ENCODE peak calls at places on chromosomes 5 and 9, in four cellular contexts. P, W, Z and L are unnamed samples.

GRCh38 chr5:53023969-53024368 is 34.8 kb downstream of the ITGA2 start:
- DNase-seq in W (no peak), P (peak), Z (peak), L (no peak)

GRCh38 chr9:130936285-130937117 is 2.5 kb downstream of the FIBCD1 start:
- DNase-seq in W (peak), P (peak), Z (peak), L (peak)

GRCh38 chr9:120980951-120981350 is 54.4 kb upstream of the TRAF1 start:
- DNase-seq in Z (no peak), W (peak), P (no peak), L (no peak)

GRCh38 chr5:149731617-149732400 is 1.7 kb downstream of the PPARGC1B start:
- DNase-seq in Z (peak), P (peak), W (peak), L (peak)

GRCh38 chr9:38421498-38422211 is 2.6 kb downstream of the IGFBPL1 start:
- DNase-seq in W (peak), P (no peak), Z (no peak), L (no peak)

GRCh38 chr5:169682026-169682425 is 45.0 kb downstream of the DOCK2 start:
- DNase-seq in W (no peak), Z (no peak), P (no peak), L (no peak)

GRCh38 chr9:129624168-129624759 is 1.7 kb upstream of the NTMT1 start:
- DNase-seq in Z (peak), W (peak), P (peak), L (no peak)

GRCh38 chr9:102844754-102845153 is 150.4 kb upstream of the CYLC2 start:
- DNase-seq in P (no peak), W (no peak), Z (no peak), L (no peak)

GRCh38 chr5:1654786-1655495 is 131.2 kb upstream of the LPCAT1 start:
- DNase-seq in P (no peak), Z (no peak), W (no peak), L (peak)

GRCh38 chr9:129317179-129318011 is 139.3 kb upstream of the IER5L start:
- DNase-seq in Z (peak), P (no peak), W (peak), L (no peak)

GRCh38 chr5:177557796-177558195 is 3.4 kb upstream of the FAM193B start:
- DNase-seq in W (no peak), Z (no peak), P (no peak), L (no peak)

GRCh38 chr9:35727676-35728040 is 4.3 kb downstream of the TLN1 start:
- DNase-seq in Z (no peak), W (no peak), P (no peak), L (no peak)

GRCh38 chr9:89564257-89564878 is 40.4 kb upstream of the GADD45G start:
- DNase-seq in Z (no peak), P (no peak), W (peak), L (peak)
- H2AK5ac ChIP-seq in Z (no peak), P (peak), W (no peak), L (no peak)

GRCh38 chr5:172795401-172795977 is 24.5 kb upstream of the DUSP1 start:
- DNase-seq in Z (peak), P (peak), W (peak), L (no peak)
- H2AK5ac ChIP-seq in Z (peak), P (peak), W (no peak), L (no peak)

GRCh38 chr9:136238342-136238732 is 7.3 kb downstream of the QSOX2 start:
- DNase-seq in W (no peak), P (no peak), Z (no peak), L (no peak)
- H2AK5ac ChIP-seq in W (no peak), P (no peak), Z (no peak), L (no peak)

GRCh38 chr9:92807757-92808725 is 43.4 kb upstream of the BICD2 start:
- DNase-seq in W (no peak), P (no peak), Z (no peak), L (peak)
- H2AK5ac ChIP-seq in W (no peak), P (no peak), Z (no peak), L (no peak)

GRCh38 chr5:141835928-141836667 is 42.1 kb downstream of the PCDH1 start:
- DNase-seq in P (peak), Z (peak), W (peak), L (no peak)
- H2AK5ac ChIP-seq in P (no peak), Z (peak), W (peak), L (peak)

DNA sequence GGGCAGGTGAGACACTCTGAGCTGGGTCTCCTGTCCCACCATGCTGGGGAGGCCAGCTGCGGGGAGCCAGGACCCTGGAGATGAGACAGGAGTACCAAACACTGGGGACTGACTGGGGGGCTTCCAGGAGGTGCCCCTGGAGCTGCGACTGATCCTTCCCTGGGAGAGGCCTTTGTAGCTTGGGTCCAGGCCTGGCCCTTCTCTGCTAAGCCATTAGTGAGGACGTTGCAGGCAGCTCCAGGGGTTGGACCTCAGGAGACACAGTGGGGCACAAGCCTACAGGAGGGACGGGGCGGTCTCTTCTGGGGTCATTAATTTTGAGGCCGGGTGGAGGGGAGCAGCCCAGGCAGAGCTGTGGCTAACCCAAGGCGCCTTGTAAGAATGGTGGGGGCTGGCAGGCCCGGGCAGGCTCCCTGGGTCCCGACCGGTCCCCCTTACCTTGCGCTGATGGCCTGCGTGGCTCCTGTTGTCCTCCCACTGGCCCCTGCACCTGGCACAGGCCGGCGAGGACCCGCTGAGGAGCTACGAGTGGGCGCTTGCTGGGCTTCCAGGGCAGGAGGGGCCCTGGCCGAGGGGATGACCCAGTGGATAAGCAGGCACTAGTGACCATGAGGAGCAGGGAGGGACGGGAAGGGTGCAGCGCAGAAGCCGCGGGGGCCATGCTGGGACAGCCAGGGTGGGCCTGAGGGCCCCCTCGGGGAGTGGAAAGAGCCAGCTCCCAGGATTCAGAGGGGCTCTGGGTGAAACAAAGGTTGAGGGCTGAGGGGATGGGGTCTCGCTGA is 5.1 kb downstream of the MRPS2 start:
- DNase-seq in W (no peak), P (no peak), Z (no peak), L (no peak)
- H2AK5ac ChIP-seq in W (no peak), P (no peak), Z (no peak), L (no peak)

DNA sequence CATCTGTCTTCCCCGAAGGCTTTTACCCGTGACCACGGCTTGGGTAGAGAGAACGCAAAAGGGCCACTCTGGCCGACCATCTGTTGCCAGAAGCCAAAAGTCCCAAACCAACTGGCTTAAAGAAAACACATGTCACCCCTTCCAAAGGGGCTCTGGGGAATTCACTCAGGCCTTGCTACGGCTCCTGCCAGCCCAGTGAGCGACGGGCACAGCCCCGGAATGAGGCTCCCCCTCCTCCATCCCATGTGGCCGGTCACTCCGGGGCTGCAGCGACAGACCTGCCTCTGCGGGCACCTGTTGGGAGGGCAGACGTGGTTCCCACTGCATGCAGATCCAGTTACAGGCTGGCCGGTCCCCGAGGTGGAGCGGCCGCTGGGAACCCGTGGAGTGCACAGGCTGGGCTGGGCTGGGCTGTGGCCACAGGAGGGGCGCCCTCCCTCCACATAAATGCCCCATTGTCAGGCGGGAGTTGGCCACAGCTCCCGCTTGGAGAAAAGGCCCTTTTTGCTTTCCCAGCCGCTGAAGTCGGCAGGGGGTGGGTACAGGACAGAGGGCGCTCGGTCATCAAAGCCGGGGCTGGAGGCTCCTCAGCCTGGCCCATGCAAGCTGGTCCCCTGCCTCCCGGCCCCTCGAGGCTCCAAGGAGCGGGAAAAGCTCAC is 19.9 kb downstream of the NOTCH1 start:
- DNase-seq in Z (no peak), P (no peak), W (no peak), L (no peak)
- H2AK5ac ChIP-seq in Z (no peak), P (no peak), W (no peak), L (no peak)

GRCh38 chr5:154331924-154332323 is 113.9 kb upstream of the SAP30L start:
- DNase-seq in W (no peak), P (no peak), Z (no peak), L (no peak)
- H2AK5ac ChIP-seq in W (no peak), P (no peak), Z (no peak), L (no peak)